ENCODE peak calls at places on chromosomes 7 and 10, in ten cellular contexts. One of them, this sample, is unnamed.

GRCh38 chr7:18189495-18190126 is 162.0 kb upstream of the PRPS1L1 start:
- DNase-seq in IMR-90: no peak
- DNase-seq in mammary epithelial cell: no peak
- DNase-seq in HCT116: no peak
- DNase-seq in psoas muscle: no peak
- DNase-seq in fibroblast of lung: no peak
- DNase-seq in thoracic aorta: no peak
- DNase-seq in breast epithelium: no peak
- DNase-seq in endodermal cell: no peak
- DNase-seq in vagina: no peak
- DNase-seq in this sample: no peak

GRCh38 chr7:81173766-81174281 is 255.0 kb upstream of the SEMA3C start:
- DNase-seq in IMR-90: peak; percentile 87
- DNase-seq in mammary epithelial cell: peak; percentile 83
- DNase-seq in HCT116: no peak
- DNase-seq in psoas muscle: no peak
- DNase-seq in fibroblast of lung: peak; percentile 86
- DNase-seq in thoracic aorta: no peak
- DNase-seq in breast epithelium: no peak
- DNase-seq in endodermal cell: no peak
- DNase-seq in vagina: no peak
- DNase-seq in this sample: no peak

GRCh38 chr7:1938788-1939433 is 268.8 kb downstream of the ELFN1 start:
- DNase-seq in IMR-90: no peak
- DNase-seq in mammary epithelial cell: peak; percentile 30
- DNase-seq in HCT116: no peak
- DNase-seq in psoas muscle: peak; percentile 11
- DNase-seq in fibroblast of lung: no peak
- DNase-seq in thoracic aorta: no peak
- DNase-seq in breast epithelium: no peak
- DNase-seq in endodermal cell: no peak
- DNase-seq in vagina: no peak
- DNase-seq in this sample: no peak

GRCh38 chr10:22103701-22104100 is 100.2 kb upstream of the DNAJC1 start:
- DNase-seq in IMR-90: no peak
- DNase-seq in mammary epithelial cell: peak; percentile 4
- DNase-seq in HCT116: peak; percentile 8
- DNase-seq in psoas muscle: no peak
- DNase-seq in fibroblast of lung: peak; percentile 2
- DNase-seq in thoracic aorta: no peak
- DNase-seq in breast epithelium: no peak
- DNase-seq in endodermal cell: peak; percentile 56
- DNase-seq in vagina: no peak
- DNase-seq in this sample: no peak

GRCh38 chr7:1054438-1055083 is 10.2 kb downstream of the GPR146 start:
- DNase-seq in IMR-90: no peak
- DNase-seq in mammary epithelial cell: no peak
- DNase-seq in HCT116: no peak
- DNase-seq in psoas muscle: no peak
- DNase-seq in fibroblast of lung: no peak
- DNase-seq in thoracic aorta: no peak
- DNase-seq in breast epithelium: no peak
- DNase-seq in endodermal cell: no peak
- DNase-seq in vagina: no peak
- DNase-seq in this sample: no peak

GRCh38 chr10:103836273-103836672 is 19.1 kb downstream of the SH3PXD2A start:
- DNase-seq in IMR-90: no peak
- DNase-seq in mammary epithelial cell: no peak
- DNase-seq in HCT116: no peak
- DNase-seq in psoas muscle: no peak
- DNase-seq in fibroblast of lung: no peak
- DNase-seq in thoracic aorta: no peak
- DNase-seq in breast epithelium: no peak
- DNase-seq in endodermal cell: peak; percentile 37
- DNase-seq in vagina: no peak
- DNase-seq in this sample: no peak

GRCh38 chr10:71708301-71708703 is 11.3 kb downstream of the C10orf105 start:
- DNase-seq in IMR-90: no peak
- DNase-seq in mammary epithelial cell: no peak
- DNase-seq in HCT116: no peak
- DNase-seq in psoas muscle: no peak
- DNase-seq in fibroblast of lung: peak; percentile 21
- DNase-seq in thoracic aorta: no peak
- DNase-seq in breast epithelium: no peak
- DNase-seq in endodermal cell: peak; percentile 96
- DNase-seq in vagina: no peak
- DNase-seq in this sample: no peak

GRCh38 chr7:81488210-81488609 is 281.6 kb downstream of the HGF start:
- DNase-seq in IMR-90: peak; percentile 4
- DNase-seq in mammary epithelial cell: peak; percentile 46
- DNase-seq in HCT116: no peak
- DNase-seq in psoas muscle: no peak
- DNase-seq in fibroblast of lung: no peak
- DNase-seq in thoracic aorta: no peak
- DNase-seq in breast epithelium: no peak
- DNase-seq in endodermal cell: no peak
- DNase-seq in vagina: no peak
- DNase-seq in this sample: no peak

GRCh38 chr7:319267-319661 is 29.3 kb downstream of the FOXL3 start:
- DNase-seq in IMR-90: no peak
- DNase-seq in mammary epithelial cell: no peak
- DNase-seq in HCT116: no peak
- DNase-seq in psoas muscle: no peak
- DNase-seq in fibroblast of lung: no peak
- DNase-seq in thoracic aorta: no peak
- DNase-seq in breast epithelium: no peak
- DNase-seq in endodermal cell: no peak
- DNase-seq in vagina: no peak
- DNase-seq in this sample: no peak

GRCh38 chr10:55793024-55793423 is 568.0 kb downstream of the ZWINT start:
- DNase-seq in IMR-90: no peak
- DNase-seq in mammary epithelial cell: peak; percentile 27
- DNase-seq in HCT116: no peak
- DNase-seq in psoas muscle: no peak
- DNase-seq in fibroblast of lung: no peak
- DNase-seq in thoracic aorta: no peak
- DNase-seq in breast epithelium: no peak
- DNase-seq in endodermal cell: no peak
- DNase-seq in vagina: no peak
- DNase-seq in this sample: no peak

GRCh38 chr7:29592866-29593265 is 29.2 kb downstream of the PRR15 start:
- DNase-seq in IMR-90: no peak
- DNase-seq in mammary epithelial cell: no peak
- DNase-seq in HCT116: no peak
- DNase-seq in psoas muscle: no peak
- DNase-seq in fibroblast of lung: no peak
- DNase-seq in thoracic aorta: no peak
- DNase-seq in breast epithelium: no peak
- DNase-seq in endodermal cell: no peak
- DNase-seq in vagina: no peak
- DNase-seq in this sample: no peak

DNA sequence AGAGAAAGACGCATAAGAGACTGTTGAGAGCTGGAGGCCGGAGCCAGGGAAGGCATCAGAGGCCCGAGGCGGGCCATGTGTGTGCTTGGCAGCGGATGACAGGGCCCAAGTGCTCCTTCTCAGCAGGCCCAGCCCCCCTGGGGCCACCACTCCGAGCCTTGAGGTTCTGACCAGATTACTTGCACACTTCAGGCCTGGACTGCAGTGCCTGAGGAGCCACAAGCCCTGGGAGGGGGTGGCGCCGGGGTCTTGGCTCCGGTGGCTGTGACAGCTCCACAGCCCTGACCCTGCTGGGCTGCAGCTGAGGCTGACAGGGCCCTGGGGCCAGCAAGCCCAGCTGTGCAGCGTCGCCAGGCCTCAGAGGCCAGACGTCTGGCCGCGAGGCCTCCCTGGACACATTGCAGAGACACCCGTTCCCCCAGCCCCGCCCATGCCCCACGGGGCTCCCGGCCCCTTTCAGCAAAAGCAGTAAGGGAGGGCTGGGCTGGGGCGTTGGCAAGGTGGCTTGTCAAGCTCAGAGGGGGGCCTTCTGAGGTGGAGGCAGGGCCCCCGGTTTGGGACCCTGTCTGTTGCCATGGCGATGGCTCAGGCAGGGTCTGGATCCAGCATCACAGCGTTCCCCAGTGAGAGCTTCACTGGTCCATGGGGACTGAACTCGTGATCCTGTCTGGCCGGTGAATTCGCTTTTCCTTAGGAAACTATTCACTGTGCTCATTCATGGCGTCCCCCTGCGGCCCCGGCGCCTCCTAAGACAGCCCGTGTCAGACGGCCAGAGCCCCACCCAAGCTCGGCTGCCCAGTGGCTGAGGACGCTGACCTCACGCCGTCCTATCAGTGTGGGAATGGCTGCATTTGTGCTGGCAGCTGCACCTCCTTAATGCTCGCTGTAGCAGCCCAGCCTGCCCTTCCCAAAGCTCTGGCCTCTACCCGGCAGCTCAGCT is 5.7 kb downstream of the ELN start:
- DNase-seq in IMR-90: no peak
- DNase-seq in mammary epithelial cell: no peak
- DNase-seq in HCT116: no peak
- DNase-seq in psoas muscle: peak; percentile 78
- DNase-seq in fibroblast of lung: peak; percentile 72
- DNase-seq in thoracic aorta: no peak
- DNase-seq in breast epithelium: no peak
- DNase-seq in endodermal cell: no peak
- DNase-seq in vagina: no peak
- DNase-seq in this sample: no peak
- H3K4me1 ChIP-seq in IMR-90: peaks cover 24% of the 10 kb centered on the region
- H3K4me1 ChIP-seq in mammary epithelial cell: peaks cover 8% of the 10 kb centered on the region
- H3K4me1 ChIP-seq in HCT116: no peaks in the 10 kb centered on the region
- H3K4me1 ChIP-seq in psoas muscle: peaks cover 58% of the 10 kb centered on the region
- H3K4me1 ChIP-seq in fibroblast of lung: peaks cover 27% of the 10 kb centered on the region
- H3K4me1 ChIP-seq in thoracic aorta: peaks cover 69% of the 10 kb centered on the region
- H3K4me1 ChIP-seq in breast epithelium: peaks cover under 1% of the 10 kb centered on the region
- H3K4me1 ChIP-seq in endodermal cell: peaks cover 10% of the 10 kb centered on the region
- H3K4me1 ChIP-seq in vagina: peaks cover 78% of the 10 kb centered on the region
- H3K4me1 ChIP-seq in this sample: peaks cover 97% of the 10 kb centered on the region

GRCh38 chr10:95456486-95456885 is 104.7 kb downstream of the SORBS1 start:
- DNase-seq in IMR-90: no peak
- DNase-seq in mammary epithelial cell: peak; percentile 69
- DNase-seq in HCT116: no peak
- DNase-seq in psoas muscle: no peak
- DNase-seq in fibroblast of lung: no peak
- DNase-seq in thoracic aorta: no peak
- DNase-seq in breast epithelium: no peak
- DNase-seq in endodermal cell: no peak
- DNase-seq in vagina: no peak
- DNase-seq in this sample: no peak
- H3K4me1 ChIP-seq in IMR-90: no peaks in the 10 kb centered on the region
- H3K4me1 ChIP-seq in mammary epithelial cell: peaks cover 18% of the 10 kb centered on the region
- H3K4me1 ChIP-seq in HCT116: no peaks in the 10 kb centered on the region
- H3K4me1 ChIP-seq in psoas muscle: peaks cover 41% of the 10 kb centered on the region
- H3K4me1 ChIP-seq in fibroblast of lung: no peaks in the 10 kb centered on the region
- H3K4me1 ChIP-seq in thoracic aorta: peaks cover 98% of the 10 kb centered on the region
- H3K4me1 ChIP-seq in breast epithelium: no peaks in the 10 kb centered on the region
- H3K4me1 ChIP-seq in endodermal cell: peaks cover 4% of the 10 kb centered on the region
- H3K4me1 ChIP-seq in vagina: peaks cover 25% of the 10 kb centered on the region
- H3K4me1 ChIP-seq in this sample: no peaks in the 10 kb centered on the region

GRCh38 chr7:55550010-55550409 is 22.3 kb downstream of the VOPP1 start:
- DNase-seq in IMR-90: no peak
- DNase-seq in mammary epithelial cell: no peak
- DNase-seq in HCT116: peak; percentile 33
- DNase-seq in psoas muscle: no peak
- DNase-seq in fibroblast of lung: no peak
- DNase-seq in thoracic aorta: no peak
- DNase-seq in breast epithelium: peak; percentile 82
- DNase-seq in endodermal cell: peak; percentile 49
- DNase-seq in vagina: no peak
- DNase-seq in this sample: no peak
- H3K4me1 ChIP-seq in IMR-90: peaks cover 28% of the 10 kb centered on the region
- H3K4me1 ChIP-seq in mammary epithelial cell: peaks cover 47% of the 10 kb centered on the region
- H3K4me1 ChIP-seq in HCT116: peaks cover 29% of the 10 kb centered on the region
- H3K4me1 ChIP-seq in psoas muscle: peaks cover 80% of the 10 kb centered on the region
- H3K4me1 ChIP-seq in fibroblast of lung: peaks cover 8% of the 10 kb centered on the region
- H3K4me1 ChIP-seq in thoracic aorta: peaks cover 61% of the 10 kb centered on the region
- H3K4me1 ChIP-seq in breast epithelium: no peaks in the 10 kb centered on the region
- H3K4me1 ChIP-seq in endodermal cell: no peaks in the 10 kb centered on the region
- H3K4me1 ChIP-seq in vagina: peaks cover 62% of the 10 kb centered on the region
- H3K4me1 ChIP-seq in this sample: peaks cover 51% of the 10 kb centered on the region

DNA sequence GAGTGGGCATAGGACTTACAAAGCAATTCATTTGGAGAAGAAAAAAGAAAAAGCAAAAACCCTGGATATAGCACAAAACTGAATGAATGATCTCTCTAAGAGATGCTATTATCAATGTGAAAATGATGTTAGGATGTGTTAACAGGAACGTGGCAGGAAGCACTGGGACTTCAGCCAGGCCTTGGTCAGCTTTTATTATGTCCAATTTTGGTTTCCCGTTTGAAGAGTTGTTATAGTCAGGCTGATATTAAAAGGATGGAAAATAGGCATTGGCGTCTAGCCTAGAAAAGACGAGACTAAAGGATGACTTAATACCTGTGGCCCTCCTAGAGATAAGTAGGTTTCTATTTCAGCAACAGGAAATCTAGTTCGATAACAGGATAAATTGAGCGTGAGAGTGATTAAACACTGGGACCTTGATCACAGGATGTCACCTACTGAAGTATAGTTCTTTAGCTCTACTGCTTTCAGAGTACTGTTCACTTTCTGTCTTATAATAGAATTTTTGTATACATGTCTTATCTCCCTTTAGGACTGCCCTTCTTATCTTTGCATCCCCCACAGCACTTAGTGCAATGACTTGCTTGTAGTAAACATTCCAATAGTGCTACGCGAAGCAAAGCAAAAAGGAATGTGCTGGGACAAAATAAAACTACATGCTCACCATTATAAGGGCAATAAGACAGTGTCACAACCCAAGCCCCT is 99.8 kb upstream of the AGBL3 start:
- DNase-seq in IMR-90: peak; percentile 80
- DNase-seq in mammary epithelial cell: peak; percentile 38
- DNase-seq in HCT116: no peak
- DNase-seq in psoas muscle: peak; percentile 28
- DNase-seq in fibroblast of lung: peak; percentile 61
- DNase-seq in thoracic aorta: no peak
- DNase-seq in breast epithelium: no peak
- DNase-seq in endodermal cell: no peak
- DNase-seq in vagina: no peak
- DNase-seq in this sample: no peak
- H3K4me1 ChIP-seq in IMR-90: peaks cover 21% of the 10 kb centered on the region
- H3K4me1 ChIP-seq in mammary epithelial cell: peaks cover 34% of the 10 kb centered on the region
- H3K4me1 ChIP-seq in HCT116: peaks cover 7% of the 10 kb centered on the region
- H3K4me1 ChIP-seq in psoas muscle: peaks cover 6% of the 10 kb centered on the region
- H3K4me1 ChIP-seq in fibroblast of lung: peaks cover 25% of the 10 kb centered on the region
- H3K4me1 ChIP-seq in thoracic aorta: peaks cover 87% of the 10 kb centered on the region
- H3K4me1 ChIP-seq in breast epithelium: peaks cover 6% of the 10 kb centered on the region
- H3K4me1 ChIP-seq in endodermal cell: peaks cover 14% of the 10 kb centered on the region
- H3K4me1 ChIP-seq in vagina: peaks cover 42% of the 10 kb centered on the region
- H3K4me1 ChIP-seq in this sample: peaks cover 29% of the 10 kb centered on the region